ENCODE peak calls at places on chromosomes 5 and 9, in eight cellular contexts. Y is transverse colon, B is stomach, Q is suprapubic skin, C is GM12878, X is thyroid gland, Z is vagina, M is tibial nerve. W is an unnamed sample. For H3K27me3, the result is how much of the 10 kb centered on the place peaks cover.

GRCh38 chr5:77356740-77357139 is 135.4 kb downstream of the WDR41 start:
- DNase-seq in Y (no peak), B (no peak), Q (no peak), C (peak), X (no peak), Z (no peak), M (no peak), W (no peak)

GRCh38 chr5:164186550-164186949 is 681.1 kb downstream of the MAT2B start:
- DNase-seq in Y (no peak), B (no peak), Q (no peak), C (no peak), X (no peak), Z (no peak), M (no peak), W (no peak)

GRCh38 chr5:78530342-78531096 is 118.1 kb downstream of the LHFPL2 start:
- DNase-seq in Y (no peak), B (no peak), Q (no peak), C (no peak), X (no peak), Z (no peak), M (no peak), W (no peak)

GRCh38 chr9:129173296-129174101 is 4.6 kb downstream of the IER5L start:
- DNase-seq in Y (no peak), B (no peak), Q (no peak), C (no peak), X (no peak), Z (no peak), M (no peak), W (no peak)

GRCh38 chr9:77833686-77834429 is 185.7 kb upstream of the GNA14 start:
- DNase-seq in Y (no peak), B (no peak), Q (no peak), C (no peak), X (no peak), Z (no peak), M (no peak), W (no peak)

GRCh38 chr9:108484468-108484867 is 371.3 kb downstream of the ACTL7B start:
- DNase-seq in Y (no peak), B (no peak), Q (no peak), C (no peak), X (no peak), Z (no peak), M (no peak), W (no peak)

GRCh38 chr5:17748196-17748595 is 113.9 kb downstream of the TAF11L14 start:
- DNase-seq in Y (no peak), B (no peak), Q (no peak), C (no peak), X (no peak), Z (no peak), M (no peak), W (no peak)

GRCh38 chr9:112194969-112195431 is 19.9 kb upstream of the SUSD1 start:
- DNase-seq in Y (no peak), B (no peak), Q (no peak), C (no peak), X (no peak), Z (no peak), M (no peak), W (no peak)

GRCh38 chr5:90528704-90529233 is 615 bp downstream of the LYSMD3 start:
- DNase-seq in Y (no peak), B (no peak), Q (no peak), C (no peak), X (no peak), Z (no peak), M (no peak), W (no peak)

GRCh38 chr5:123297866-123298265 is 125.3 kb downstream of the CEP120 start:
- DNase-seq in Y (no peak), B (no peak), Q (no peak), C (no peak), X (no peak), Z (no peak), M (no peak), W (no peak)

GRCh38 chr5:178511173-178511572 is 79.0 kb downstream of the COL23A1 start:
- DNase-seq in Y (no peak), B (no peak), Q (no peak), C (no peak), X (no peak), Z (no peak), M (no peak), W (no peak)

GRCh38 chr5:181260720-181261319 is at the start of gene TRIM52:
- DNase-seq in Y (peak), B (peak), Q (peak), C (peak), X (peak), Z (peak), M (peak), W (peak)

GRCh38 chr9:5493597-5494511 is 16.5 kb upstream of the PDCD1LG2 start:
- DNase-seq in Y (peak), B (no peak), Q (no peak), C (peak), X (no peak), Z (no peak), M (no peak), W (no peak)

GRCh38 chr5:43981556-43981955 is 378.6 kb downstream of the NNT start:
- DNase-seq in Y (no peak), B (no peak), Q (no peak), C (no peak), X (no peak), Z (no peak), M (no peak), W (no peak)

GRCh38 chr9:80547613-80548012 is 975.8 kb downstream of the TLE4 start:
- DNase-seq in Y (no peak), B (no peak), Q (no peak), C (no peak), X (no peak), Z (no peak), M (no peak), W (no peak)

GRCh38 chr5:174755103-174755502 is 30.7 kb downstream of the MSX2 start:
- DNase-seq in Y (no peak), B (no peak), Q (no peak), C (no peak), X (no peak), Z (no peak), M (no peak), W (no peak)

GRCh38 chr9:72038408-72038807 is 22.0 kb downstream of the C9orf57 start:
- DNase-seq in Y (no peak), B (peak), Q (no peak), C (no peak), X (no peak), Z (no peak), M (no peak), W (no peak)

GRCh38 chr5:142549834-142550233 is 136.1 kb downstream of the FGF1 start:
- DNase-seq in Y (no peak), B (no peak), Q (no peak), C (no peak), X (no peak), Z (no peak), M (no peak), W (no peak)

DNA sequence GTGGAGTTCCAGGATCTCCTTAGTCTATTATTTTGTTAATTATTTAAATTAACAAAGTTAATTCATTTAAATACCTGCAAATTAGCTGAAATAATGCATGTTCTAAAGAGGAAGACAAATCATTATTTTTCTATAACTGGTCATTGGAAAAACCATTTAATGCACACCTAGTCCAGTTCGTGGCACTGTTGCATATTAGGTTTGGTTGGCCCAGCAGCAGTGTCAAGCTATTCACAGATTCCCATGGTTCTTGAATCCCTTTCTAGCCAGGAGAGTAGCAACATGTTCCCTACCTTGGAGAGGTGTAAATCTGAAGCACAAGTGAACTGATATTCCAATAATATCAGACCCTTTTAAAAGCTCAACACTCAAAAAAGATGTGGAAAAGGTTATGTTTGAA is 155.2 kb downstream of the TMEM161B start:
- DNase-seq in Y (no peak), B (no peak), Q (no peak), C (no peak), X (no peak), Z (no peak), M (no peak), W (no peak)
- TF ChIP-seq POLR2A in Y (no peak), B (no peak), Q (no peak), C (no peak), X (no peak), Z (no peak), M (no peak), W (no peak)

GRCh38 chr5:75441560-75441959 is 69.9 kb downstream of the CERT1 start:
- DNase-seq in Y (no peak), B (no peak), Q (no peak), C (no peak), X (no peak), Z (no peak), M (no peak), W (no peak)
- H3K27me3 ChIP-seq in Y (under half), B (under half), Q (under half), C (under half), X (under half), Z (under half), M (under half), W (under half)

DNA sequence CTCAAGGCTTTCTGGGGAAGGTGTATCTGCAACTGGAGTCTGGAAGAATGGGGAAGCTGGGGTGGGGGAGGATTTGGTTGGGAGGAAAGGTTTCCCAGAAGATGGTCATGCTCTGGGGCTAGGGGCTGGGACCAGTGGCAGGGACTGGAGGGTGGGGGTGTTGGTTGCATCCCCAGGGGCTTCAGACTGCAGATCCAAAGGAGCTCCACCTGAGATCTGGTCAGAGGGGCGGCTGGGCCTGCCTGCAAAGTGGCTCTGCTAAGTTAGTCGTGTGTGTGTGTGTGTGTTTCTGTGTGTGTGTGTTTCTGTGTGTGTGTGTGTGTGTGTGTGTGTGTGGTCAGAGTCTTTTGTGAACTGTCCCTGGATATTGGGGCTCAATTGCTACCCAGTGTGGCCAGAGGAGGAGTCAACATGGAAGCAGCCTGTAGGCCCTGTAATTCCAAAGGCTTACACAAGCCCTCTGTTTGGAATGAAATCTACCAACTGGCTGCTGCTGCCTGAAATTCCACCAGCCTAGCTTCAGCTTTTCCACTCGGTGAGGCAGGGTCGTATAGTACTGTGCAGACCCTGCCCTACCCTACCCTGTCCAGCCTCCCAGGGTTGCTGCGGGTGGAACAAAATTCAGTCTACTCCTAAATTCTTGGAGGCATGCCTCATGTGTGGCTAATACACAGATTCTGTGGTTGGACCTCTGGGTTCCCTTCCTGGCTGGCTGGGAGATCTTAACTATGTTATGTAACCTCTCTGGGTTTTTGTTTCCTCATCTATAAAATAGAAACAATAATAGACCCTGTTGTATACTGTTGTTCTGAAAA is 12.5 kb upstream of the SYNPO start:
- DNase-seq in Y (no peak), B (no peak), Q (no peak), C (no peak), X (no peak), Z (no peak), M (no peak), W (no peak)
- H3K4me3 ChIP-seq in Y (no peak), B (peak), Q (no peak), C (peak), X (no peak), Z (no peak), M (no peak), W (no peak)

GRCh38 chr5:154755361-154756202 is at the start of gene LARP1:
- DNase-seq in Y (peak), B (peak), Q (peak), C (no peak), X (peak), Z (peak), M (peak), W (no peak)

GRCh38 chr5:154754460-154755360 is 467 bp upstream of the LARP1 start:
- DNase-seq in Y (peak), B (peak), Q (peak), C (peak), X (peak), Z (peak), M (peak), W (peak)

GRCh38 chr5:154751854-154752253 is 3.3 kb upstream of the LARP1 start:
- DNase-seq in Y (no peak), B (no peak), Q (no peak), C (no peak), X (no peak), Z (no peak), M (no peak), W (no peak)

GRCh38 chr5:154756203-154756870 is 1.2 kb downstream of the LARP1 start:
- DNase-seq in Y (peak), B (peak), Q (peak), C (no peak), X (peak), Z (no peak), M (peak), W (peak)

GRCh38 chr5:154753792-154754191 is 1.4 kb upstream of the LARP1 start:
- DNase-seq in Y (peak), B (peak), Q (peak), C (no peak), X (peak), Z (peak), M (peak), W (peak)
- TF ChIP-seq POLR2A in Y (no peak), B (no peak), Q (no peak), C (no peak), X (peak), Z (peak), M (peak), W (peak)

GRCh38 chr5:40502045-40502444 is 177.7 kb upstream of the PTGER4 start:
- DNase-seq in Y (no peak), B (no peak), Q (no peak), C (no peak), X (no peak), Z (no peak), M (no peak), W (no peak)
- H3K27me3 ChIP-seq in Y (under half), B (under half), Q (under half), C (under half), X (under half), Z (under half), M (under half), W (under half)

GRCh38 chr9:127967151-127967809 is 13.5 kb downstream of the EEIG1 start:
- DNase-seq in Y (no peak), B (no peak), Q (peak), C (no peak), X (no peak), Z (no peak), M (no peak), W (peak)
- H3K4me3 ChIP-seq in Y (no peak), B (no peak), Q (no peak), C (no peak), X (no peak), Z (no peak), M (no peak), W (no peak)

GRCh38 chr9:33167084-33167948 is at the start of gene B4GALT1:
- DNase-seq in Y (peak), B (peak), Q (peak), C (peak), X (peak), Z (peak), M (peak), W (peak)
- TF ChIP-seq POLR2A in Y (peak), B (no peak), Q (no peak), C (peak), X (peak), Z (peak), M (peak), W (peak)

GRCh38 chr9:134276463-134277245 is 49.6 kb upstream of the RXRA start:
- DNase-seq in Y (no peak), B (no peak), Q (no peak), C (no peak), X (no peak), Z (no peak), M (no peak), W (no peak)
- H3K27me3 ChIP-seq in Y (under half), B (under half), Q (under half), C (under half), X (under half), Z (under half), M (under half), W (under half)

GRCh38 chr5:93572773-93573626 is 8.0 kb downstream of the NR2F1-AS1 start:
- DNase-seq in Y (no peak), B (no peak), Q (no peak), C (no peak), X (no peak), Z (peak), M (no peak), W (peak)
- H3K4me3 ChIP-seq in Y (no peak), B (peak), Q (peak), C (no peak), X (peak), Z (peak), M (no peak), W (no peak)